ENCODE peak calls at places on chromosomes 4 and X, in six cellular contexts. One of them, this sample, is unnamed.

GRCh38 chr4:48665555-48666186 is 114.4 kb downstream of the FRYL start:
- DNase-seq in stomach: no peak
- DNase-seq in K562: no peak
- DNase-seq in sigmoid colon: no peak
- DNase-seq in HepG2: no peak
- DNase-seq in SK-N-SH: no peak
- DNase-seq in this sample: no peak

GRCh38 chrX:34880656-34881055 is 61.9 kb upstream of the FAM47B start:
- DNase-seq in stomach: no peak
- DNase-seq in sigmoid colon: no peak
- DNase-seq in SK-N-SH: no peak
- DNase-seq in HepG2: no peak
- DNase-seq in K562: no peak
- DNase-seq in this sample: no peak

GRCh38 chr4:12211636-12212035 is 782.9 kb upstream of the HS3ST1 start:
- DNase-seq in sigmoid colon: no peak
- DNase-seq in SK-N-SH: no peak
- DNase-seq in HepG2: no peak
- DNase-seq in K562: no peak
- DNase-seq in stomach: no peak
- DNase-seq in this sample: no peak

GRCh38 chrX:46485897-46486296 is 59.3 kb downstream of the ZNF674 start:
- DNase-seq in SK-N-SH: no peak
- DNase-seq in stomach: no peak
- DNase-seq in K562: no peak
- DNase-seq in sigmoid colon: no peak
- DNase-seq in HepG2: peak; percentile 83
- DNase-seq in this sample: no peak

GRCh38 chrX:70979136-70979762 is 48.4 kb upstream of the SLC7A3 start:
- DNase-seq in HepG2: peak; percentile 27
- DNase-seq in K562: no peak
- DNase-seq in stomach: no peak
- DNase-seq in sigmoid colon: no peak
- DNase-seq in SK-N-SH: peak; percentile 4
- DNase-seq in this sample: no peak

GRCh38 chr4:41026971-41027370 is 187.4 kb downstream of the APBB2 start:
- DNase-seq in stomach: no peak
- DNase-seq in SK-N-SH: no peak
- DNase-seq in sigmoid colon: no peak
- DNase-seq in HepG2: no peak
- DNase-seq in K562: no peak
- DNase-seq in this sample: no peak

GRCh38 chr4:138978028-138978585 is 37.5 kb upstream of the NOCT start:
- DNase-seq in sigmoid colon: no peak
- DNase-seq in SK-N-SH: no peak
- DNase-seq in HepG2: no peak
- DNase-seq in stomach: no peak
- DNase-seq in K562: no peak
- DNase-seq in this sample: no peak

GRCh38 chr4:71130827-71131603 is 137.6 kb downstream of the DCK start:
- DNase-seq in K562: no peak
- DNase-seq in HepG2: no peak
- DNase-seq in stomach: no peak
- DNase-seq in sigmoid colon: no peak
- DNase-seq in SK-N-SH: no peak
- DNase-seq in this sample: no peak

GRCh38 chr4:119138046-119138445 is 2.4 kb downstream of the MYOZ2 start:
- DNase-seq in SK-N-SH: no peak
- DNase-seq in HepG2: peak; percentile 23
- DNase-seq in K562: no peak
- DNase-seq in sigmoid colon: no peak
- DNase-seq in stomach: no peak
- DNase-seq in this sample: no peak

GRCh38 chr4:106618920-106619319 is 250.3 kb upstream of the GIMD1 start:
- DNase-seq in stomach: no peak
- DNase-seq in K562: no peak
- DNase-seq in HepG2: no peak
- DNase-seq in sigmoid colon: no peak
- DNase-seq in SK-N-SH: no peak
- DNase-seq in this sample: no peak

GRCh38 chrX:22594771-22595170 is 322.1 kb downstream of the CBLL2 start:
- DNase-seq in sigmoid colon: no peak
- DNase-seq in K562: no peak
- DNase-seq in SK-N-SH: no peak
- DNase-seq in HepG2: no peak
- DNase-seq in stomach: no peak
- DNase-seq in this sample: no peak

GRCh38 chrX:43813898-43814297 is 68.4 kb downstream of the MAOB start:
- DNase-seq in K562: no peak
- DNase-seq in stomach: no peak
- DNase-seq in SK-N-SH: no peak
- DNase-seq in HepG2: no peak
- DNase-seq in sigmoid colon: no peak
- DNase-seq in this sample: no peak

GRCh38 chr4:53935780-53936179 is 128.6 kb downstream of the CHIC2 start:
- DNase-seq in sigmoid colon: no peak
- DNase-seq in K562: no peak
- DNase-seq in stomach: no peak
- DNase-seq in HepG2: no peak
- DNase-seq in SK-N-SH: no peak
- DNase-seq in this sample: no peak

GRCh38 chr4:150482581-150482980 is 99.4 kb upstream of the MAB21L2 start:
- DNase-seq in HepG2: no peak
- DNase-seq in sigmoid colon: no peak
- DNase-seq in stomach: no peak
- DNase-seq in K562: no peak
- DNase-seq in SK-N-SH: no peak
- DNase-seq in this sample: no peak

DNA sequence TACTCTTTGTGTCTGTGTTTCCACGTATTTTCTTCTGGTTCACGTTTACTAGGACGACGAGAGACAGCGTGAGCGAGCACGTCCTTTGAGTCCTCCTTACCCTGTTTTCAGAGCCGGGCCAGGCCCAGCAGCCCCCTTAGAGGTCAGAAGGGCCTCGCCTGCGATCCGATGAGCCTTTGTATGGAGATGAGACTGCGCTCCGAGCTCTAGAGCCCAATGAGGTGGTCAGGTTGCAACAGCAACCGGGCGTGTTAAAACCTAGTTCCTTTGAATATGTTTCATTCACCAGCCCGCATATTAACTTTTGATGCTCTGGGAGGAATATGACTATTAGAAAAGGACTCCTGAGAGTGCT is 55.6 kb upstream of the TADA2B start:
- DNase-seq in HepG2: no peak
- DNase-seq in SK-N-SH: no peak
- DNase-seq in sigmoid colon: no peak
- DNase-seq in K562: peak; percentile 31
- DNase-seq in stomach: no peak
- DNase-seq in this sample: no peak
- TF ChIP-seq POLR2AphosphoS5 in HepG2: no peak
- TF ChIP-seq POLR2AphosphoS5 in SK-N-SH: no peak
- TF ChIP-seq POLR2AphosphoS5 in sigmoid colon: no peak
- TF ChIP-seq POLR2AphosphoS5 in K562: no peak
- TF ChIP-seq POLR2AphosphoS5 in stomach: no peak
- TF ChIP-seq POLR2AphosphoS5 in this sample: no peak

GRCh38 chrX:69424910-69425309 is 79.2 kb upstream of the NALF2 start:
- DNase-seq in sigmoid colon: no peak
- DNase-seq in HepG2: no peak
- DNase-seq in SK-N-SH: no peak
- DNase-seq in K562: no peak
- DNase-seq in stomach: no peak
- DNase-seq in this sample: no peak

GRCh38 chrX:69428216-69428615 is 75.9 kb upstream of the NALF2 start:
- DNase-seq in K562: no peak
- DNase-seq in stomach: no peak
- DNase-seq in SK-N-SH: no peak
- DNase-seq in HepG2: no peak
- DNase-seq in sigmoid colon: no peak
- DNase-seq in this sample: no peak

GRCh38 chrX:69430730-69431129 is 73.4 kb upstream of the NALF2 start:
- DNase-seq in HepG2: no peak
- DNase-seq in sigmoid colon: no peak
- DNase-seq in K562: no peak
- DNase-seq in stomach: no peak
- DNase-seq in SK-N-SH: no peak
- DNase-seq in this sample: no peak

GRCh38 chrX:69431417-69431816 is 72.7 kb upstream of the NALF2 start:
- DNase-seq in SK-N-SH: no peak
- DNase-seq in K562: no peak
- DNase-seq in HepG2: no peak
- DNase-seq in stomach: no peak
- DNase-seq in sigmoid colon: no peak
- DNase-seq in this sample: no peak

GRCh38 chrX:69429339-69430014 is 74.6 kb upstream of the NALF2 start:
- DNase-seq in SK-N-SH: no peak
- DNase-seq in sigmoid colon: no peak
- DNase-seq in stomach: no peak
- DNase-seq in HepG2: no peak
- DNase-seq in K562: no peak
- DNase-seq in this sample: no peak
- TF ChIP-seq CTCF in SK-N-SH: no peak
- TF ChIP-seq CTCF in sigmoid colon: no peak
- TF ChIP-seq CTCF in stomach: no peak
- TF ChIP-seq CTCF in HepG2: no peak
- TF ChIP-seq CTCF in K562: no peak
- TF ChIP-seq CTCF in this sample: no peak

GRCh38 chr4:101942891-101943290 is 152.4 kb downstream of the BANK1 start:
- DNase-seq in sigmoid colon: no peak
- DNase-seq in HepG2: no peak
- DNase-seq in stomach: no peak
- DNase-seq in K562: no peak
- DNase-seq in SK-N-SH: no peak
- DNase-seq in this sample: no peak

GRCh38 chr4:101941816-101942358 is 151.4 kb downstream of the BANK1 start:
- DNase-seq in sigmoid colon: no peak
- DNase-seq in HepG2: no peak
- DNase-seq in K562: no peak
- DNase-seq in SK-N-SH: no peak
- DNase-seq in stomach: no peak
- DNase-seq in this sample: no peak

GRCh38 chr4:101933855-101934254 is 143.3 kb downstream of the BANK1 start:
- DNase-seq in K562: no peak
- DNase-seq in HepG2: no peak
- DNase-seq in sigmoid colon: no peak
- DNase-seq in stomach: no peak
- DNase-seq in SK-N-SH: peak; percentile 23
- DNase-seq in this sample: no peak

GRCh38 chr4:101944649-101945048 is 154.1 kb downstream of the BANK1 start:
- DNase-seq in SK-N-SH: no peak
- DNase-seq in HepG2: no peak
- DNase-seq in stomach: no peak
- DNase-seq in sigmoid colon: no peak
- DNase-seq in K562: no peak
- DNase-seq in this sample: no peak

GRCh38 chr4:101938836-101939235 is 148.3 kb downstream of the BANK1 start:
- DNase-seq in K562: no peak
- DNase-seq in sigmoid colon: no peak
- DNase-seq in HepG2: no peak
- DNase-seq in stomach: no peak
- DNase-seq in SK-N-SH: no peak
- DNase-seq in this sample: no peak
- TF ChIP-seq EP300 in K562: no peak
- TF ChIP-seq EP300 in sigmoid colon: no peak
- TF ChIP-seq EP300 in HepG2: no peak
- TF ChIP-seq EP300 in stomach: no peak
- TF ChIP-seq EP300 in SK-N-SH: no peak
- TF ChIP-seq EP300 in this sample: no peak

GRCh38 chr4:169271692-169272007 is 894 bp upstream of the SH3RF1 start:
- DNase-seq in K562: no peak
- DNase-seq in HepG2: no peak
- DNase-seq in stomach: no peak
- DNase-seq in SK-N-SH: no peak
- DNase-seq in sigmoid colon: no peak
- DNase-seq in this sample: peak; percentile 22

GRCh38 chr4:169272265-169272886 is 1.6 kb upstream of the SH3RF1 start:
- DNase-seq in HepG2: no peak
- DNase-seq in sigmoid colon: no peak
- DNase-seq in K562: no peak
- DNase-seq in stomach: no peak
- DNase-seq in SK-N-SH: no peak
- DNase-seq in this sample: no peak

GRCh38 chr4:169270156-169270809 is 473 bp downstream of the SH3RF1 start:
- DNase-seq in SK-N-SH: peak; percentile 87
- DNase-seq in HepG2: no peak
- DNase-seq in stomach: peak; percentile 71
- DNase-seq in K562: peak; percentile 32
- DNase-seq in sigmoid colon: peak; percentile 70
- DNase-seq in this sample: peak; percentile 69

GRCh38 chr4:169268951-169269781 is 1.6 kb downstream of the SH3RF1 start:
- DNase-seq in sigmoid colon: no peak
- DNase-seq in SK-N-SH: no peak
- DNase-seq in stomach: no peak
- DNase-seq in K562: no peak
- DNase-seq in HepG2: peak; percentile 75
- DNase-seq in this sample: peak; percentile 31

GRCh38 chr4:169270810-169271691 is at the start of gene SH3RF1:
- DNase-seq in K562: peak; percentile 53
- DNase-seq in HepG2: peak; percentile 38
- DNase-seq in stomach: peak; percentile 90
- DNase-seq in SK-N-SH: peak; percentile 91
- DNase-seq in sigmoid colon: peak; percentile 95
- DNase-seq in this sample: peak; percentile 88
- TF ChIP-seq POLR2AphosphoS5 in K562: no peak
- TF ChIP-seq POLR2AphosphoS5 in HepG2: no peak
- TF ChIP-seq POLR2AphosphoS5 in stomach: peak; percentile 89
- TF ChIP-seq POLR2AphosphoS5 in SK-N-SH: peak; percentile 67
- TF ChIP-seq POLR2AphosphoS5 in sigmoid colon: peak; percentile 89
- TF ChIP-seq POLR2AphosphoS5 in this sample: peak; percentile 94